ENCODE peak calls at places on chromosomes 1 and 21, in five cellular contexts. One of them, this sample, is unnamed.

GRCh38 chr1:47031059-47031458 is 7.6 kb downstream of the CYP4X1 start:
- DNase-seq in MM.1S: no peak
- DNase-seq in SK-N-SH: no peak
- DNase-seq in PC-3: peak; percentile 79
- DNase-seq in neural progenitor cell: no peak
- DNase-seq in this sample: no peak

GRCh38 chr1:23913212-23913880 is at the start of gene CNR2:
- DNase-seq in MM.1S: no peak
- DNase-seq in SK-N-SH: no peak
- DNase-seq in PC-3: no peak
- DNase-seq in neural progenitor cell: no peak
- DNase-seq in this sample: no peak

GRCh38 chr1:116966791-116967190 is 34.8 kb upstream of the CD101 start:
- DNase-seq in MM.1S: no peak
- DNase-seq in SK-N-SH: no peak
- DNase-seq in PC-3: no peak
- DNase-seq in neural progenitor cell: no peak
- DNase-seq in this sample: no peak

GRCh38 chr1:7591565-7591964 is 179.5 kb upstream of the VAMP3 start:
- DNase-seq in MM.1S: no peak
- DNase-seq in SK-N-SH: no peak
- DNase-seq in PC-3: no peak
- DNase-seq in neural progenitor cell: no peak
- DNase-seq in this sample: no peak

GRCh38 chr1:235917267-235917811 is 50.6 kb upstream of the LYST start:
- DNase-seq in MM.1S: no peak
- DNase-seq in SK-N-SH: peak; percentile 66
- DNase-seq in PC-3: peak; percentile 97
- DNase-seq in neural progenitor cell: no peak
- DNase-seq in this sample: peak; percentile 88

GRCh38 chr1:207245124-207245523 is 76.4 kb upstream of the CD55 start:
- DNase-seq in MM.1S: no peak
- DNase-seq in SK-N-SH: no peak
- DNase-seq in PC-3: no peak
- DNase-seq in neural progenitor cell: no peak
- DNase-seq in this sample: no peak

GRCh38 chr1:233268389-233269022 is 27.0 kb downstream of the PCNX2 start:
- DNase-seq in MM.1S: no peak
- DNase-seq in SK-N-SH: no peak
- DNase-seq in PC-3: no peak
- DNase-seq in neural progenitor cell: no peak
- DNase-seq in this sample: no peak

GRCh38 chr1:33036051-33036525 is 595 bp downstream of the AK2 start:
- DNase-seq in MM.1S: peak; percentile 17
- DNase-seq in SK-N-SH: peak; percentile 28
- DNase-seq in PC-3: peak; percentile 23
- DNase-seq in neural progenitor cell: peak; percentile 26
- DNase-seq in this sample: no peak

GRCh38 chr1:159962176-159962575 is 8.1 kb upstream of the SLAMF9 start:
- DNase-seq in MM.1S: no peak
- DNase-seq in SK-N-SH: no peak
- DNase-seq in PC-3: no peak
- DNase-seq in neural progenitor cell: no peak
- DNase-seq in this sample: no peak

GRCh38 chr21:16773206-16773605 is 739.6 kb upstream of the CXADR start:
- DNase-seq in MM.1S: no peak
- DNase-seq in SK-N-SH: no peak
- DNase-seq in PC-3: no peak
- DNase-seq in neural progenitor cell: no peak
- DNase-seq in this sample: no peak

GRCh38 chr1:172120381-172120780 is 279.1 kb downstream of the DNM3 start:
- DNase-seq in MM.1S: no peak
- DNase-seq in SK-N-SH: no peak
- DNase-seq in PC-3: no peak
- DNase-seq in neural progenitor cell: no peak
- DNase-seq in this sample: no peak

GRCh38 chr1:223713546-223714420 is 1.4 kb downstream of the CAPN2 start:
- DNase-seq in MM.1S: no peak
- DNase-seq in SK-N-SH: no peak
- DNase-seq in PC-3: peak; percentile 69
- DNase-seq in neural progenitor cell: no peak
- DNase-seq in this sample: peak; percentile 66

GRCh38 chr1:223665592-223666312 is at the start of gene CAPN8:
- DNase-seq in MM.1S: no peak
- DNase-seq in SK-N-SH: no peak
- DNase-seq in PC-3: peak; percentile 96
- DNase-seq in neural progenitor cell: no peak
- DNase-seq in this sample: peak; percentile 10

GRCh38 chr1:68321084-68321685 is 88.9 kb upstream of the WLS start:
- DNase-seq in MM.1S: no peak
- DNase-seq in SK-N-SH: peak; percentile 37
- DNase-seq in PC-3: peak; percentile 77
- DNase-seq in neural progenitor cell: peak; percentile 84
- DNase-seq in this sample: no peak

GRCh38 chr1:112643080-112643479 is 23.4 kb downstream of the CAPZA1 start:
- DNase-seq in MM.1S: no peak
- DNase-seq in SK-N-SH: no peak
- DNase-seq in PC-3: no peak
- DNase-seq in neural progenitor cell: no peak
- DNase-seq in this sample: no peak

GRCh38 chr1:218674280-218674773 is 329.2 kb downstream of the TGFB2 start:
- DNase-seq in MM.1S: peak; percentile 6
- DNase-seq in SK-N-SH: no peak
- DNase-seq in PC-3: peak; percentile 58
- DNase-seq in neural progenitor cell: peak; percentile 88
- DNase-seq in this sample: peak; percentile 78

GRCh38 chr1:180609643-180610555 is 21.9 kb upstream of the XPR1 start:
- DNase-seq in MM.1S: no peak
- DNase-seq in SK-N-SH: no peak
- DNase-seq in PC-3: no peak
- DNase-seq in neural progenitor cell: no peak
- DNase-seq in this sample: no peak

GRCh38 chr1:168945870-168946269 is 160.6 kb upstream of the ATP1B1 start:
- DNase-seq in MM.1S: no peak
- DNase-seq in SK-N-SH: no peak
- DNase-seq in PC-3: no peak
- DNase-seq in neural progenitor cell: no peak
- DNase-seq in this sample: no peak

GRCh38 chr1:227884370-227885134 is 63.2 kb downstream of the WNT9A start:
- DNase-seq in MM.1S: no peak
- DNase-seq in SK-N-SH: peak; percentile 17
- DNase-seq in PC-3: no peak
- DNase-seq in neural progenitor cell: no peak
- DNase-seq in this sample: no peak

GRCh38 chr1:31799196-31799894 is 16.5 kb downstream of the SPOCD1 start:
- DNase-seq in MM.1S: no peak
- DNase-seq in SK-N-SH: no peak
- DNase-seq in PC-3: no peak
- DNase-seq in neural progenitor cell: no peak
- DNase-seq in this sample: no peak

GRCh38 chr1:31802190-31803150 is 13.4 kb downstream of the SPOCD1 start:
- DNase-seq in MM.1S: no peak
- DNase-seq in SK-N-SH: no peak
- DNase-seq in PC-3: no peak
- DNase-seq in neural progenitor cell: no peak
- DNase-seq in this sample: no peak

GRCh38 chr1:31799895-31800676 is 15.7 kb downstream of the SPOCD1 start:
- DNase-seq in MM.1S: no peak
- DNase-seq in SK-N-SH: no peak
- DNase-seq in PC-3: no peak
- DNase-seq in neural progenitor cell: no peak
- DNase-seq in this sample: no peak

GRCh38 chr1:31800677-31800967 is 15.2 kb downstream of the SPOCD1 start:
- DNase-seq in MM.1S: no peak
- DNase-seq in SK-N-SH: no peak
- DNase-seq in PC-3: no peak
- DNase-seq in neural progenitor cell: no peak
- DNase-seq in this sample: no peak

GRCh38 chr1:31801450-31801849 is 14.4 kb downstream of the SPOCD1 start:
- DNase-seq in MM.1S: no peak
- DNase-seq in SK-N-SH: no peak
- DNase-seq in PC-3: no peak
- DNase-seq in neural progenitor cell: no peak
- DNase-seq in this sample: no peak
- TF ChIP-seq EZH2phosphoT487 in MM.1S: no peak
- TF ChIP-seq EZH2phosphoT487 in SK-N-SH: no peak
- TF ChIP-seq EZH2phosphoT487 in PC-3: no peak
- TF ChIP-seq EZH2phosphoT487 in neural progenitor cell: no peak
- TF ChIP-seq EZH2phosphoT487 in this sample: no peak

DNA sequence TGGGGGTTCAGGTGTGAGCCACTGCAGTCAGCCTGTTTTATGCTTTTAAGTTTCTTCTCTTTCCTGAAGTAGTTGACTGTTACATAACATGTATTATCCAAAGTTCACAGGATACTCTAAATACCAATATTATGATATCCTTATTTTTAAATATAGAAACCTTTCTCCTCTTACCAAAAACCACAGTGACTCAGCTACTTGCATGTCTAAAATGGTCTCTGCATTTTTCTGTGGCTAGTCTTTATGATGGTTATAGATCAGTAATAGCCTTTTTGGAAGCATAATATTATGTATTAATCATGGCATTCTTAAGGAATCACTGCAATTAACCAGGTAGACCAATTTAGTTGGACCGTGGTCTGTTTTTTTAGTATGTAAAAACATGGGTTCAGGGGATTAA is 210.8 kb upstream of the CACYBP start:
- DNase-seq in MM.1S: peak; percentile 28
- DNase-seq in SK-N-SH: no peak
- DNase-seq in PC-3: peak; percentile 67
- DNase-seq in neural progenitor cell: no peak
- DNase-seq in this sample: no peak
- H3K9ac ChIP-seq in MM.1S: no peak overlapping the region
- H3K9ac ChIP-seq in SK-N-SH: peak overlapping the region; percentile 56
- H3K9ac ChIP-seq in PC-3: peak overlapping the region; percentile 36
- H3K9ac ChIP-seq in neural progenitor cell: no peak overlapping the region
- H3K9ac ChIP-seq in this sample: no peak overlapping the region

GRCh38 chr1:210937846-210938245 is 196.1 kb downstream of the KCNH1 start:
- DNase-seq in MM.1S: no peak
- DNase-seq in SK-N-SH: no peak
- DNase-seq in PC-3: no peak
- DNase-seq in neural progenitor cell: no peak
- DNase-seq in this sample: no peak

GRCh38 chr1:210940081-210940617 is 193.8 kb downstream of the KCNH1 start:
- DNase-seq in MM.1S: no peak
- DNase-seq in SK-N-SH: no peak
- DNase-seq in PC-3: no peak
- DNase-seq in neural progenitor cell: no peak
- DNase-seq in this sample: no peak

GRCh38 chr1:210932104-210932503 is 201.8 kb downstream of the KCNH1 start:
- DNase-seq in MM.1S: no peak
- DNase-seq in SK-N-SH: no peak
- DNase-seq in PC-3: no peak
- DNase-seq in neural progenitor cell: no peak
- DNase-seq in this sample: no peak

GRCh38 chr1:210938416-210938925 is 195.5 kb downstream of the KCNH1 start:
- DNase-seq in MM.1S: no peak
- DNase-seq in SK-N-SH: no peak
- DNase-seq in PC-3: no peak
- DNase-seq in neural progenitor cell: no peak
- DNase-seq in this sample: no peak

DNA sequence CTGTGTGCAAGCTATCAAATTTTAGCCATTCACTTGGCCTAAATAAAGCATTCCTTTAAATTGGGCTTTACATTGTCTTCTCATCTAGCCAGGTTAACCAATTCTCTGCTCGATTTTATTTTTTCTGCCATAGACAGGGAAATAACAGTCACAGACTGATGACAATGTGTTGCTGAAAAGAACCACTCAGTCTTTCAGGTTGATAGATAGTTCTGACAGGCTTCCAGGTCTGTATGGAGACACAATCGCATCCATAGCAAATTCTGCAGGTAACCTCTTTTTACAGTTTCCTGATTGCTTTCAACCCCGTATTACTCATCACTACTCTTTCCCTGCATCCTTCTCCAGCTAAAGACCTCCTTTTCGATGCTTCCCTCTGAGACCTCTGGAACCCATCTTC is 198.0 kb downstream of the KCNH1 start:
- DNase-seq in MM.1S: no peak
- DNase-seq in SK-N-SH: no peak
- DNase-seq in PC-3: no peak
- DNase-seq in neural progenitor cell: no peak
- DNase-seq in this sample: no peak
- TF ChIP-seq CTCF in MM.1S: no peak
- TF ChIP-seq CTCF in SK-N-SH: no peak
- TF ChIP-seq CTCF in PC-3: no peak
- TF ChIP-seq CTCF in neural progenitor cell: no peak
- TF ChIP-seq CTCF in this sample: no peak

DNA sequence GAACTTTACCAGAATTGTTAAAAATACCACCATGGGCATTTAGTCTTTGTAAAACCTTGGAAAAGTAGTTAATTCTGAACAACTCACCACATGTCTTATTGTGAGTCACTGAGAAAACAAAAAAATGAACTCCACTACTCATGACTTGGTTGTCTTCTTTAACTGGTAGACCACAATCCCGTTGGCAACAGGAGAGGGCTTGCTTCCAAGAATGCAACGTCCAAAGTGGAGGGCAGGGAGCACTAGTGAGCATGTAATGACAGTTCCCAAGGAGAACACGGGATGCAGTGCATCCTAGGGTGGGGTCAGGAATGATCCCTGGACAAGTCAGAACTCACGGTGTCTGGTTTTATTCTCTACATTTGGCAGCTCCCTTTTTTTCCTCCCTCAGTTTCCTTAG is 15.2 kb upstream of the HMCN1 start:
- DNase-seq in MM.1S: no peak
- DNase-seq in SK-N-SH: no peak
- DNase-seq in PC-3: peak; percentile 94
- DNase-seq in neural progenitor cell: peak; percentile 55
- DNase-seq in this sample: peak; percentile 49
- TF ChIP-seq EZH2phosphoT487 in MM.1S: no peak
- TF ChIP-seq EZH2phosphoT487 in SK-N-SH: no peak
- TF ChIP-seq EZH2phosphoT487 in PC-3: no peak
- TF ChIP-seq EZH2phosphoT487 in neural progenitor cell: no peak
- TF ChIP-seq EZH2phosphoT487 in this sample: no peak